ENCODE peak calls at places on chromosomes 16 and 17, in nine cellular contexts. A, S, V, B, U, H, F, L and M are unnamed samples.

GRCh38 chr17:549197-550040 is 165.2 kb downstream of the VPS53 start:
- DNase-seq in U (no peak), F (no peak), H (no peak), A (no peak), B (no peak), L (no peak), V (peak; percentile 76), S (no peak), M (no peak)

GRCh38 chr17:82031303-82031884 is at the start of gene RAC3:
- DNase-seq in F (no peak), U (no peak), A (no peak), L (peak; percentile 46), H (peak; percentile 30), S (no peak), B (no peak), V (peak; percentile 72), M (peak; percentile 46)

GRCh38 chr16:85286066-85286712 is 173.9 kb upstream of the CIBAR2 start:
- DNase-seq in V (peak; percentile 87), L (no peak), S (no peak), U (peak; percentile 83), F (no peak), A (no peak), H (no peak), B (no peak), M (no peak)

GRCh38 chr17:31379796-31380195 is 11.7 kb upstream of the RAB11FIP4 start:
- DNase-seq in L (no peak), A (no peak), H (no peak), F (no peak), B (no peak), U (no peak), V (no peak), S (no peak), M (no peak)

GRCh38 chr16:47523342-47524006 is 62.3 kb downstream of the PHKB start:
- DNase-seq in U (no peak), F (no peak), B (no peak), V (no peak), H (no peak), A (no peak), L (no peak), S (no peak), M (no peak)

GRCh38 chr16:48382131-48382530 is 3.1 kb downstream of the SIAH1 start:
- DNase-seq in A (no peak), L (no peak), V (no peak), S (no peak), U (no peak), B (no peak), H (no peak), F (no peak), M (no peak)

GRCh38 chr16:49918257-49918656 is 62.3 kb upstream of the ZNF423 start:
- DNase-seq in L (no peak), F (no peak), V (no peak), A (no peak), U (no peak), H (no peak), B (no peak), S (no peak), M (no peak)

GRCh38 chr16:52997922-52998321 is 54.8 kb downstream of the CHD9NB start:
- DNase-seq in F (no peak), S (no peak), H (no peak), L (no peak), B (no peak), A (no peak), V (no peak), U (no peak), M (no peak)

GRCh38 chr16:11322823-11323222 is 22.4 kb upstream of the RMI2 start:
- DNase-seq in U (no peak), B (no peak), S (no peak), A (no peak), L (no peak), H (no peak), F (no peak), V (no peak), M (no peak)

GRCh38 chr17:21374455-21375161 is 1.5 kb upstream of the KCNJ12 start:
- DNase-seq in U (no peak), S (no peak), F (no peak), H (no peak), A (no peak), B (no peak), V (no peak), L (no peak), M (no peak)

GRCh38 chr17:67717624-67718324 is at the start of gene NOL11:
- DNase-seq in U (peak; percentile 99), L (peak; percentile 99), A (peak; percentile 97), B (peak; percentile 100), F (peak; percentile 93), S (peak; percentile 98), V (peak; percentile 99), H (peak; percentile 99), M (peak; percentile 99)

GRCh38 chr17:77420804-77421634 is 280.2 kb downstream of the SEC14L1 start:
- DNase-seq in V (peak; percentile 86), H (peak; percentile 93), A (peak; percentile 58), U (no peak), F (peak; percentile 72), L (peak; percentile 98), B (peak; percentile 65), S (no peak), M (peak; percentile 95)

GRCh38 chr16:19046062-19046461 is 21.4 kb upstream of the COQ7 start:
- DNase-seq in H (no peak), L (no peak), U (no peak), S (no peak), F (no peak), V (no peak), B (no peak), A (no peak), M (no peak)

GRCh38 chr16:88831838-88832237 is 20.1 kb upstream of the APRT start:
- DNase-seq in F (no peak), S (no peak), A (no peak), H (no peak), U (no peak), L (no peak), V (no peak), B (no peak), M (no peak)

GRCh38 chr16:19808061-19808621 is 76.5 kb downstream of the GPRC5B start:
- DNase-seq in H (no peak), S (peak; percentile 85), F (no peak), L (no peak), A (no peak), B (no peak), U (no peak), V (no peak), M (no peak)

GRCh38 chr16:85173981-85174751 is 61.9 kb upstream of the CIBAR2 start:
- DNase-seq in F (no peak), S (no peak), B (no peak), U (no peak), V (peak; percentile 90), L (peak; percentile 38), A (no peak), H (no peak), M (no peak)

GRCh38 chr16:24102120-24102740 is 153.9 kb upstream of the CACNG3 start:
- DNase-seq in F (no peak), H (no peak), B (no peak), V (no peak), U (no peak), L (no peak), S (no peak), A (no peak), M (no peak)

GRCh38 chr16:79334127-79334526 is 266.4 kb downstream of the MAF start:
- DNase-seq in F (no peak), U (no peak), H (no peak), S (peak; percentile 20), B (peak; percentile 40), A (no peak), L (no peak), V (no peak), M (peak; percentile 32)

GRCh38 chr16:57540906-57541753 is 1.3 kb upstream of the ADGRG5 start:
- DNase-seq in H (no peak), A (no peak), S (no peak), B (peak; percentile 18), F (no peak), U (no peak), V (no peak), L (no peak), M (no peak)

GRCh38 chr17:8068736-8069586 is 18.6 kb downstream of the ALOX12B start:
- DNase-seq in A (no peak), L (no peak), B (no peak), S (peak; percentile 35), F (no peak), V (no peak), H (no peak), U (no peak), M (no peak)

GRCh38 chr17:36934144-36934758 is 3.0 kb upstream of the LHX1 start:
- DNase-seq in S (no peak), V (no peak), H (no peak), B (no peak), F (no peak), U (no peak), A (no peak), L (no peak), M (no peak)

GRCh38 chr17:43456661-43457361 is 27.0 kb upstream of the DHX8 start:
- DNase-seq in F (no peak), U (no peak), H (no peak), A (no peak), B (no peak), S (peak; percentile 26), L (no peak), V (peak; percentile 40), M (peak; percentile 51)

GRCh38 chr17:57582881-57583756 is 162.0 kb downstream of the CCDC182 start:
- DNase-seq in U (no peak), H (no peak), A (no peak), B (no peak), L (no peak), S (no peak), F (no peak), V (no peak), M (no peak)

GRCh38 chr16:31187808-31188189 is 7.9 kb downstream of the FUS start:
- DNase-seq in V (no peak), S (no peak), H (no peak), L (no peak), U (no peak), F (no peak), B (no peak), A (no peak), M (no peak)

GRCh38 chr17:52147872-52148271 is 10.6 kb downstream of the CA10 start:
- DNase-seq in A (no peak), S (no peak), F (no peak), L (no peak), U (no peak), B (no peak), H (no peak), V (no peak), M (no peak)

GRCh38 chr17:75060434-75061054 is 13.5 kb downstream of the KCTD2 start:
- DNase-seq in L (no peak), H (no peak), S (no peak), A (no peak), V (no peak), B (no peak), F (no peak), U (no peak), M (no peak)